ENCODE peak calls at places on chromosomes 3 and 15, in nine cellular contexts. One of them, this sample, is unnamed.

GRCh38 chr15:70156781-70157261 is 59.1 kb upstream of the TLE3 start:
- DNase-seq in LoVo: no peak
- DNase-seq in HTR-8/SVneo: no peak
- DNase-seq in H54: peak; percentile 13
- DNase-seq in HS-27A: no peak
- DNase-seq in NCI-H2081: no peak
- DNase-seq in left cardiac atrium: peak; percentile 68
- DNase-seq in activated T-cell treated with anti-CD3 and anti-CD28 coated beads for 1 hour: no peak
- DNase-seq in Calu3: no peak
- DNase-seq in this sample: no peak

GRCh38 chr15:99320374-99321215 is 69.3 kb downstream of the LRRC28 start:
- DNase-seq in LoVo: no peak
- DNase-seq in HTR-8/SVneo: no peak
- DNase-seq in H54: no peak
- DNase-seq in HS-27A: no peak
- DNase-seq in NCI-H2081: no peak
- DNase-seq in left cardiac atrium: no peak
- DNase-seq in activated T-cell treated with anti-CD3 and anti-CD28 coated beads for 1 hour: no peak
- DNase-seq in Calu3: no peak
- DNase-seq in this sample: no peak

GRCh38 chr15:37034835-37035234 is 65.5 kb downstream of the MEIS2 start:
- DNase-seq in LoVo: no peak
- DNase-seq in HTR-8/SVneo: no peak
- DNase-seq in H54: no peak
- DNase-seq in HS-27A: no peak
- DNase-seq in NCI-H2081: peak; percentile 39
- DNase-seq in left cardiac atrium: no peak
- DNase-seq in activated T-cell treated with anti-CD3 and anti-CD28 coated beads for 1 hour: no peak
- DNase-seq in Calu3: no peak
- DNase-seq in this sample: peak; percentile 41

GRCh38 chr15:88032787-88033186 is 223.8 kb downstream of the NTRK3 start:
- DNase-seq in LoVo: no peak
- DNase-seq in HTR-8/SVneo: no peak
- DNase-seq in H54: peak; percentile 11
- DNase-seq in HS-27A: no peak
- DNase-seq in NCI-H2081: no peak
- DNase-seq in left cardiac atrium: no peak
- DNase-seq in activated T-cell treated with anti-CD3 and anti-CD28 coated beads for 1 hour: no peak
- DNase-seq in Calu3: no peak
- DNase-seq in this sample: no peak

GRCh38 chr3:128301186-128302023 is 148.1 kb downstream of the EEFSEC start:
- DNase-seq in LoVo: no peak
- DNase-seq in HTR-8/SVneo: no peak
- DNase-seq in H54: no peak
- DNase-seq in HS-27A: no peak
- DNase-seq in NCI-H2081: no peak
- DNase-seq in left cardiac atrium: no peak
- DNase-seq in activated T-cell treated with anti-CD3 and anti-CD28 coated beads for 1 hour: no peak
- DNase-seq in Calu3: no peak
- DNase-seq in this sample: no peak

GRCh38 chr3:129233538-129233937 is 15.9 kb upstream of the COPG1 start:
- DNase-seq in LoVo: no peak
- DNase-seq in HTR-8/SVneo: no peak
- DNase-seq in H54: no peak
- DNase-seq in HS-27A: no peak
- DNase-seq in NCI-H2081: no peak
- DNase-seq in left cardiac atrium: no peak
- DNase-seq in activated T-cell treated with anti-CD3 and anti-CD28 coated beads for 1 hour: no peak
- DNase-seq in Calu3: no peak
- DNase-seq in this sample: peak; percentile 83

GRCh38 chr3:171415070-171415469 is 45.1 kb downstream of the TNIK start:
- DNase-seq in LoVo: no peak
- DNase-seq in HTR-8/SVneo: no peak
- DNase-seq in H54: no peak
- DNase-seq in HS-27A: no peak
- DNase-seq in NCI-H2081: no peak
- DNase-seq in left cardiac atrium: no peak
- DNase-seq in activated T-cell treated with anti-CD3 and anti-CD28 coated beads for 1 hour: no peak
- DNase-seq in Calu3: no peak
- DNase-seq in this sample: no peak

GRCh38 chr3:43770426-43771103 is 79.8 kb downstream of the ABHD5 start:
- DNase-seq in LoVo: peak; percentile 73
- DNase-seq in HTR-8/SVneo: peak; percentile 33
- DNase-seq in H54: peak; percentile 49
- DNase-seq in HS-27A: peak; percentile 77
- DNase-seq in NCI-H2081: no peak
- DNase-seq in left cardiac atrium: peak; percentile 86
- DNase-seq in activated T-cell treated with anti-CD3 and anti-CD28 coated beads for 1 hour: no peak
- DNase-seq in Calu3: peak; percentile 48
- DNase-seq in this sample: no peak

This sample was measured in MM.1S.